ENCODE peak calls at places on chromosome 15, in eight cellular contexts. Y, N, W, Z, A, S, B and X are unnamed samples.

GRCh38 chr15:85128636-85129035 is 147.0 kb downstream of the PDE8A start:
- DNase-seq in B (no peak), A (no peak), W (no peak), Z (no peak), Y (no peak), N (no peak), S (no peak), X (no peak)

GRCh38 chr15:51629612-51630011 is 7.0 kb upstream of the DMXL2 start:
- DNase-seq in N (no peak), B (no peak), W (no peak), S (no peak), Z (no peak), A (no peak), Y (no peak), X (no peak)

GRCh38 chr15:81288040-81288439 is 35.9 kb downstream of the STARD5 start:
- DNase-seq in N (no peak), W (no peak), Z (no peak), S (no peak), A (no peak), B (no peak), Y (no peak), X (no peak)

GRCh38 chr15:41872166-41872747 is 21.6 kb downstream of the SPTBN5 start:
- DNase-seq in B (no peak), W (no peak), Y (no peak), S (no peak), Z (no peak), N (no peak), A (no peak), X (no peak)

GRCh38 chr15:57743424-57743823 is 36.9 kb downstream of the POLR2M start:
- DNase-seq in B (no peak), S (peak; percentile 33), A (no peak), Z (peak; percentile 3), Y (no peak), W (no peak), N (peak; percentile 44), X (no peak)

GRCh38 chr15:98754283-98755022 is 106.1 kb downstream of the IGF1R start:
- DNase-seq in W (no peak), B (no peak), N (peak; percentile 59), S (no peak), Z (peak; percentile 58), Y (no peak), A (no peak), X (peak; percentile 32)

GRCh38 chr15:100902436-100903190 is 16.5 kb upstream of the LRRK1 start:
- DNase-seq in S (no peak), N (peak; percentile 94), A (peak; percentile 69), B (no peak), Y (peak; percentile 75), Z (peak; percentile 41), W (peak; percentile 27), X (peak; percentile 89)

GRCh38 chr15:52101542-52102340 is 10.8 kb downstream of the BCL2L10 start:
- DNase-seq in S (no peak), A (no peak), Z (no peak), W (no peak), B (no peak), N (no peak), Y (no peak), X (no peak)

GRCh38 chr15:42091753-42092665 is 2.4 kb downstream of the PLA2G4D start:
- DNase-seq in Y (no peak), W (no peak), N (peak; percentile 24), Z (peak; percentile 59), S (no peak), B (no peak), A (peak; percentile 37), X (no peak)

GRCh38 chr15:78035861-78036476 is 41.5 kb downstream of the TBC1D2B start:
- DNase-seq in N (no peak), Z (no peak), B (no peak), S (peak; percentile 63), W (no peak), Y (no peak), A (no peak), X (no peak)

GRCh38 chr15:65085990-65086679 is 9.6 kb downstream of the KBTBD13 start:
- DNase-seq in N (peak; percentile 71), B (no peak), Y (peak; percentile 15), A (peak; percentile 24), Z (peak; percentile 17), W (no peak), S (peak; percentile 76), X (peak; percentile 45)

GRCh38 chr15:79358069-79358468 is 47.2 kb downstream of the TMED3 start:
- DNase-seq in S (no peak), B (no peak), Z (no peak), N (no peak), Y (no peak), W (no peak), A (no peak), X (no peak)

GRCh38 chr15:67691450-67691849 is 133.9 kb upstream of the SKOR1 start:
- DNase-seq in S (no peak), A (no peak), W (no peak), Y (no peak), B (no peak), N (no peak), Z (no peak), X (no peak)

GRCh38 chr15:76310470-76311070 is 699 bp downstream of the ETFA start:
- DNase-seq in Y (no peak), S (no peak), A (no peak), W (no peak), N (no peak), Z (no peak), B (no peak), X (peak; percentile 45)

GRCh38 chr15:89303986-89304385 is 30.6 kb downstream of the POLG start:
- DNase-seq in Y (no peak), S (no peak), A (peak; percentile 17), Z (no peak), W (no peak), B (no peak), N (no peak), X (no peak)

GRCh38 chr15:80379671-80380070 is 24.5 kb upstream of the ARNT2 start:
- DNase-seq in S (no peak), W (no peak), Z (no peak), A (no peak), N (no peak), B (no peak), Y (no peak), X (no peak)

GRCh38 chr15:65184305-65184943 is 718 bp downstream of the CLPX start:
- DNase-seq in Y (peak; percentile 68), S (peak; percentile 22), Z (peak; percentile 25), A (peak; percentile 57), B (peak; percentile 15), W (no peak), N (peak; percentile 52), X (peak; percentile 74)

GRCh38 chr15:90086868-90087268 is 15.4 kb downstream of the IDH2 start:
- DNase-seq in Y (no peak), Z (peak; percentile 29), N (peak; percentile 54), A (peak; percentile 36), B (no peak), S (peak; percentile 61), W (no peak), X (peak; percentile 72)

GRCh38 chr15:75843618-75844610 is 667 bp downstream of the UBE2Q2 start:
- DNase-seq in A (peak; percentile 22), S (peak; percentile 57), B (peak; percentile 30), N (peak; percentile 67), W (no peak), Z (peak; percentile 25), Y (peak; percentile 25), X (peak; percentile 91)

GRCh38 chr15:45168286-45168685 is 19.5 kb downstream of the SHF start:
- DNase-seq in Y (no peak), S (no peak), N (no peak), Z (no peak), B (no peak), W (no peak), A (no peak), X (no peak)

GRCh38 chr15:96345560-96346389 is 15.3 kb downstream of the NR2F2 start:
- DNase-seq in Z (no peak), N (no peak), A (no peak), Y (peak; percentile 57), W (peak; percentile 11), B (no peak), S (peak; percentile 61), X (peak; percentile 79)

GRCh38 chr15:46853600-46853999 is 863.7 kb upstream of the SEMA6D start:
- DNase-seq in N (no peak), B (no peak), Y (no peak), A (no peak), S (no peak), W (no peak), Z (no peak), X (no peak)

GRCh38 chr15:37536967-37537624 is 397.3 kb upstream of the TMCO5A start:
- DNase-seq in N (no peak), A (no peak), W (no peak), Y (no peak), B (no peak), Z (no peak), S (no peak), X (no peak)

GRCh38 chr15:70490838-70491155 is 272.6 kb downstream of the UACA start:
- DNase-seq in W (no peak), Y (no peak), B (no peak), S (no peak), Z (no peak), N (no peak), A (no peak), X (no peak)

GRCh38 chr15:62618432-62618831 is 424.1 kb upstream of the TPM1 start:
- DNase-seq in A (peak; percentile 90), N (no peak), Z (peak; percentile 76), W (no peak), Y (peak; percentile 65), S (no peak), B (no peak), X (peak; percentile 77)

GRCh38 chr15:98381446-98381845 is 266.9 kb upstream of the IGF1R start:
- DNase-seq in A (no peak), Z (no peak), S (no peak), B (no peak), W (no peak), Y (no peak), N (no peak), X (no peak)

GRCh38 chr15:39301589-39301999 is 279.3 kb upstream of the THBS1 start:
- DNase-seq in N (no peak), A (peak; percentile 92), Z (no peak), B (no peak), S (no peak), W (no peak), Y (no peak), X (peak; percentile 34)

GRCh38 chr15:67413770-67414429 is 107.0 kb upstream of the C15orf61 start:
- DNase-seq in Y (peak; percentile 48), B (no peak), Z (peak; percentile 83), S (no peak), A (peak; percentile 42), N (peak; percentile 62), W (no peak), X (no peak)

GRCh38 chr15:75449585-75450306 is 1.7 kb downstream of the SIN3A start:
- DNase-seq in Y (no peak), B (no peak), Z (no peak), A (no peak), W (no peak), N (no peak), S (no peak), X (no peak)

GRCh38 chr15:57405133-57405532 is 28.8 kb downstream of the CGNL1 start:
- DNase-seq in B (no peak), N (no peak), A (no peak), W (no peak), Z (no peak), Y (no peak), S (no peak), X (no peak)

GRCh38 chr15:57525581-57525980 is 66.1 kb upstream of the MYZAP start:
- DNase-seq in N (no peak), Z (no peak), S (no peak), Y (no peak), B (no peak), W (no peak), A (no peak), X (no peak)

GRCh38 chr15:52730594-52730993 is 51.4 kb upstream of the ATOSA start:
- DNase-seq in B (no peak), Y (no peak), N (no peak), W (no peak), Z (no peak), A (no peak), S (no peak), X (no peak)

GRCh38 chr15:51104512-51104911 is 9.8 kb upstream of the TNFAIP8L3 start:
- DNase-seq in Z (peak; percentile 29), A (no peak), B (no peak), S (peak; percentile 19), Y (no peak), W (no peak), N (no peak), X (peak; percentile 68)

GRCh38 chr15:69713726-69714559 is 261.3 kb downstream of the RPLP1 start:
- DNase-seq in Z (peak; percentile 25), N (no peak), Y (no peak), W (no peak), S (no peak), B (peak; percentile 32), A (no peak), X (no peak)